ENCODE peak calls at places on chromosomes 6 and 20, in six cellular contexts. E, A, Q, M, U and T are unnamed samples.

GRCh38 chr6:108655840-108656650 is 95.3 kb downstream of the FOXO3 start:
- DNase-seq in E (no peak), A (peak), Q (no peak), M (no peak), U (peak), T (peak)

GRCh38 chr20:59620860-59621485 is 16.6 kb downstream of the PHACTR3 start:
- DNase-seq in E (no peak), A (no peak), Q (no peak), M (no peak), U (no peak), T (no peak)

GRCh38 chr6:19121516-19121915 is 715.7 kb upstream of the ID4 start:
- DNase-seq in E (no peak), A (no peak), Q (no peak), M (no peak), U (no peak), T (no peak)

GRCh38 chr20:44559302-44559701 is 23.1 kb upstream of the PKIG start:
- DNase-seq in E (no peak), A (no peak), Q (no peak), M (no peak), U (no peak), T (no peak)

GRCh38 chr6:10451828-10452509 is 37.1 kb upstream of the TFAP2A start:
- DNase-seq in E (no peak), A (no peak), Q (no peak), M (no peak), U (no peak), T (no peak)

GRCh38 chr6:26250806-26251075 is 114.3 kb upstream of the BTN3A2 start:
- DNase-seq in E (no peak), A (no peak), Q (peak), M (no peak), U (no peak), T (no peak)

GRCh38 chr6:34181903-34182302 is 36.0 kb upstream of the GRM4 start:
- DNase-seq in E (no peak), A (no peak), Q (no peak), M (peak), U (no peak), T (no peak)

GRCh38 chr6:37371158-37372083 is 17.6 kb downstream of the RNF8 start:
- DNase-seq in E (no peak), A (no peak), Q (no peak), M (no peak), U (no peak), T (no peak)

GRCh38 chr6:23183846-23184245 is 614.5 kb downstream of the HDGFL1 start:
- DNase-seq in E (no peak), A (no peak), Q (no peak), M (no peak), U (no peak), T (no peak)

GRCh38 chr20:50649587-50649986 is 41.8 kb downstream of the RIPOR3 start:
- DNase-seq in E (no peak), A (no peak), Q (no peak), M (no peak), U (peak), T (no peak)

GRCh38 chr6:72999995-73000394 is 225.3 kb downstream of the KHDC1L start:
- DNase-seq in E (no peak), A (no peak), Q (no peak), M (no peak), U (no peak), T (no peak)

GRCh38 chr20:5065489-5066383 is 54.0 kb downstream of the PCNA start:
- DNase-seq in E (no peak), A (peak), Q (peak), M (peak), U (no peak), T (no peak)

GRCh38 chr6:81682238-81682795 is 70.2 kb downstream of the TENT5A start:
- DNase-seq in E (no peak), A (no peak), Q (no peak), M (no peak), U (no peak), T (no peak)

GRCh38 chr20:57611605-57612311 is 8.5 kb downstream of the ZBP1 start:
- DNase-seq in E (no peak), A (no peak), Q (peak), M (no peak), U (no peak), T (no peak)

GRCh38 chr6:41416165-41416837 is 80.9 kb downstream of the NCR2 start:
- DNase-seq in E (no peak), A (no peak), Q (no peak), M (no peak), U (peak), T (no peak)
- TF ChIP-seq EP300 in E (no peak), A (no peak), Q (no peak), M (no peak), U (no peak), T (no peak)

DNA sequence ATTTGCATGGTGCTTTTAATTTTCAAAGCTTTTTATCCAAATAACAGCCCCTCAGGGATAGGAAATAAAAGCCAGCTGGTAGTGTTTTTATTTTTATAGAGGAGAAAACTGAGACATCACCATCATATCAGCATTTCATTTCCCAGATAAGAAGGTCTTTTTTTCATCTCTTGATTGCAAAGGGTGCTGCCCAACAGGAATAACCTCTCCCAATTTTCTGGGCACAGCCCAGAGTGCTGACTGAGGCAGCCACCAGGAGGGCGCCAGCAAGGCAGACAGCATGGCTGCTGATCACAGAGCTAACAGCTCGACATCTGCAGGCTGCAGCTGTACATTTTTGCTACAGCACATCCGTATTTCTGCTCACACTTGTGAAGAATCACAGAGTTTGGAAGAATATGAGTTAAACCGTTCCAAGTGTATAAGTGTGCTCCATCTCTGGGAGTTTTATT is 85.7 kb upstream of the C20orf144 start:
- DNase-seq in E (no peak), A (no peak), Q (no peak), M (peak), U (peak), T (no peak)
- TF ChIP-seq EP300 in E (no peak), A (no peak), Q (no peak), M (no peak), U (peak), T (no peak)

DNA sequence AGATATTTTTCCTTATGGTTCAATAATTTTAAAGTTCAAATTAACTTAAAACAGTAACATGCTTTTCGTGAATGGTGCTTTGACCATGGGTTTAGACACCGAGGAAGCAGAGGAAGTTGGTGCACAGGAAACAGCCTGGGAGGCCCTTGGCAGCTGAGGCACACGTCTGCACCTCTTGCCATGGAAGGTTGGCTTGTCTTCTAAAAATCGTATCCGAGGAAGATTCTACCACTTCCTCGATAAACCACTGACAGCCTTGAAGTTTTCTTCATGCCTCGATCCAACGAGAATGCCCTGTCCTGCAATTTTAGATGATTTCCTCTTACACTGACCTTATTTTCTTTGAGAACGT is 12.2 kb downstream of the DLL1 start:
- DNase-seq in E (no peak), A (no peak), Q (no peak), M (no peak), U (no peak), T (no peak)
- TF ChIP-seq EP300 in E (no peak), A (no peak), Q (no peak), M (no peak), U (no peak), T (no peak)

DNA sequence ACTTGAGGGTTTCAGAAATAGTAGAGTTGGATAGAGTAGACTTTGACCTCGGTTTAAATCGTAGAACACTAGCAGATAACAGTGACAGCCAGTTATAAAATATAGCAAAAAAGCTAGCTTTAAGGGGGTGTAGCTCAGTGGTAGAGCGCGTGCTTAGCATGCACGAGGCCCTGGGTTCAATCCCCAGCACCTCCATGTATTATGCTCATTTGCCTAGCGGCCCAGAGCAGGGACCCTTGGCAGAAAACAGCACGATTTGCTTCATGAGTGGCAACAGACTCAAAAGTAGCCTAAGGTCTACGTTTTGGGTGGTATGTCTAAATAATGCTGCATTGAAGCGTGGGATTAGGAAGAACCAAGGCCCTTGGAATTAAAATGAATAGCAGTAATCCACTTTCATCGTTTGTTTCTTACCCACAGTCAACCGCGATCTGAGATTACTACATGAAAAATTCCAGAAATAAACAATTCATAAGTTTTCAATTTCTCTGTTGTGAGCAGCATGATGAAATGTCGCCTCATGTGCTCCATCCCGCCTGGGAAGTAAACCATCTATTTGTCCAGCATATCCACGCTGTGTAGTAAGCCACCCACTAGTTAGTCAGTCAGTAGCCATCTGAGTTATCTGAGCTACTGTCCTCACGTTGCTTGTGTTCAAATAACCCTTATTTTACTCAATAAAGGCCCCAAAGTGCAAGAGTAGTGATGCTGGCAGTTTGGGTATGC is 184.9 kb downstream of the GPX5 start:
- DNase-seq in E (peak), A (no peak), Q (no peak), M (no peak), U (no peak), T (no peak)
- TF ChIP-seq EP300 in E (no peak), A (no peak), Q (no peak), M (no peak), U (no peak), T (no peak)

GRCh38 chr6:13865132-13865531 is 50.8 kb upstream of the MCUR1 start:
- DNase-seq in E (no peak), A (no peak), Q (no peak), M (no peak), U (no peak), T (no peak)

GRCh38 chr6:13859871-13860555 is 45.7 kb upstream of the MCUR1 start:
- DNase-seq in E (no peak), A (no peak), Q (no peak), M (no peak), U (peak), T (no peak)

GRCh38 chr6:13868236-13868635 is 53.9 kb upstream of the MCUR1 start:
- DNase-seq in E (no peak), A (no peak), Q (no peak), M (no peak), U (no peak), T (no peak)

GRCh38 chr6:13866291-13866690 is 51.9 kb upstream of the MCUR1 start:
- DNase-seq in E (no peak), A (no peak), Q (no peak), M (no peak), U (no peak), T (no peak)

DNA sequence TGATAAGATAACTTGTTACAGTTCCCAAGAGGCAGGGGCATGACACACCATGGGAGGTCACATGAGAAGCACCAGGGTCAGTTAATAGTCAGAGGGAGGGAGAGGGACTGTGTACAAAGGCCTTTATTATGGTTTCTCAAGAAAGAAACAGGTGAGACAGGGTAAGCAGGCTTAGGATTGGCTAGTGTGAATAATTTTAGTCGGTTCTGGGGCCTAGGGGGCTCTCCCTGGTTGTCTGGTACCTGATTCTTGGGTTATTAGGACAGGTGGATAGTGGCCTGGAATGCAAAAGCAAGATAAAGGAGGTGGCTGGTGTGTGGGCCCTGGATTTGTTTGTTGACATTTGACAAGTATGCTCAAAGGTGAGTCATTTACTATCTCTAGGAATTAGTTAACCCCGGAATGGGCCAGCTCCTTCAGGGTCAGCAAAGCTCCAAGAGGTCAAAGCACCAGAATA is 49.4 kb upstream of the MCUR1 start:
- DNase-seq in E (no peak), A (no peak), Q (no peak), M (no peak), U (no peak), T (no peak)
- TF ChIP-seq EP300 in E (no peak), A (no peak), Q (no peak), M (no peak), U (no peak), T (no peak)

GRCh38 chr6:30062471-30063178 is 1.6 kb downstream of the POLR1H start:
- DNase-seq in E (no peak), A (no peak), Q (no peak), M (no peak), U (no peak), T (no peak)

GRCh38 chr6:30063315-30063714 is 2.2 kb downstream of the POLR1H start:
- DNase-seq in E (no peak), A (no peak), Q (no peak), M (no peak), U (no peak), T (no peak)

GRCh38 chr6:30067460-30068139 is 602 bp downstream of the PPP1R11 start:
- DNase-seq in E (no peak), A (peak), Q (no peak), M (no peak), U (peak), T (peak)

GRCh38 chr6:30071081-30071818 is 4.3 kb downstream of the PPP1R11 start:
- DNase-seq in E (no peak), A (no peak), Q (no peak), M (no peak), U (peak), T (no peak)

DNA sequence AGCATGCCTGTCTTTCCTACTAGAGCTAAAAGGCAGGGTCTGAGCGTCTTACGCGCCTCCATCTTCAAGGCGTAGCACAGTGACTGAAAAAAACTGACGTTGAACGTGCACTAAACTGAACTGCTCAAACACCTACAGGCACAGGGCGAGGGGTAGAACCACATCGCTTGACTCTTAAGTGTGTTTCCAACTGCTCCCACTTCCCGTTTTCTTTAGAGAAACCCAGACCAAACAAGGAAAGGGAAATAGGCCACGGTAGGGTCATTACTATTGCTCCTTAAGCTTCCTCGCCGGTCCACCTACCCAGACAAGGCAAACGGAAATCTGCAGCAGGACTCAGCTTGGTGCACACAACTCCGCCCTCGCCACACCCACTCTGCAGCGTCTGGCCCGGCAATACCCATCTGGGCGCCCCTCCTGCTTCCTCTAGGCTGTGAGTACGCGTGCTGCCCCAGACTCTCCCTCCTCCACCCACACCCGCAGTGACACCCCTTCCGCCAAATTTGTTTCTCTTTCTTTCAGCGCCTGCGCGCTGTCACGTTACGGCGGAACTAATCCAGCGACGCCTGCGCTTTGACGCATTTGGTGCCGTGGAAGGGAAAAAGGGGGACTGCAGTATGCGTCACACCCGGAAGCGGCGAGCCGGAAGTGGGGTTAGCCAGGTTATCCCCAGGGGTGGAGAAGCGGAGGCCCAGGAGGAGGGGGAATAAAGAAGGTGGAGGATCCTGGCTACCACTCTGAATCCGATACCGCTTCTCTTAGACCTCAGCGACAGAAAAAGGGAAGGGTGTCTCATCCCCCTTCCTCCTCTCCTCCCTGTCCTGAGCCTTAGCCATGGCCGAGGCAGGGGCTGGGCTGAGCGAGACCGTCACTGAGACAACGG is at the start of gene PPP1R11:
- DNase-seq in E (peak), A (peak), Q (peak), M (peak), U (peak), T (peak)
- TF ChIP-seq EP300 in E (peak), A (peak), Q (no peak), M (peak), U (no peak), T (peak)